ENCODE peak calls at places on chromosomes 2 and 18, in four cellular contexts. B is psoas muscle, I is fibroblast of mammary gland, S is transverse colon. O is an unnamed sample.

GRCh38 chr2:144759746-144760145 is 239.8 kb upstream of the ZEB2 start:
- DNase-seq in B (no peak), I (no peak), S (no peak), O (no peak)

GRCh38 chr2:237201461-237202287 is 116.0 kb downstream of the COPS8 start:
- DNase-seq in B (peak), I (peak), S (peak), O (peak)

GRCh38 chr2:79723830-79724229 is 211.0 kb downstream of the CTNNA2 start:
- DNase-seq in B (no peak), I (peak), S (no peak), O (no peak)

GRCh38 chr2:150144546-150145305 is 342.7 kb downstream of the RND3 start:
- DNase-seq in B (no peak), I (peak), S (no peak), O (no peak)

GRCh38 chr18:46622999-46623398 is 34.0 kb downstream of the LOXHD1 start:
- DNase-seq in B (no peak), I (peak), S (no peak), O (no peak)

GRCh38 chr2:144217853-144218633 is 301.9 kb downstream of the ZEB2 start:
- DNase-seq in B (no peak), I (peak), S (no peak), O (no peak)

GRCh38 chr2:42167458-42167857 is 1.7 kb upstream of the EML4 start:
- DNase-seq in B (no peak), I (no peak), S (no peak), O (no peak)

GRCh38 chr2:81872043-81872442 is 1567.5 kb upstream of the LRRTM1 start:
- DNase-seq in B (no peak), I (no peak), S (no peak), O (no peak)

GRCh38 chr2:28552045-28552823 is 56.4 kb downstream of the PLB1 start:
- DNase-seq in B (no peak), I (peak), S (no peak), O (no peak)

GRCh38 chr18:63427566-63427965 is 5.3 kb upstream of the VPS4B start:
- DNase-seq in B (no peak), I (no peak), S (peak), O (peak)

GRCh38 chr18:22337878-22338277 is 79.8 kb downstream of the CTAGE1 start:
- DNase-seq in B (no peak), I (no peak), S (no peak), O (no peak)

GRCh38 chr2:96860065-96861029 is 2.5 kb upstream of the ANKRD39 start:
- DNase-seq in B (peak), I (no peak), S (no peak), O (no peak)

GRCh38 chr18:22739789-22740188 is 193.3 kb upstream of the RBBP8 start:
- DNase-seq in B (no peak), I (no peak), S (no peak), O (no peak)

GRCh38 chr2:26632624-26633185 is 8.5 kb downstream of the CIB4 start:
- DNase-seq in B (no peak), I (no peak), S (no peak), O (no peak)

GRCh38 chr2:162297925-162298552 is 20.4 kb downstream of the IFIH1 start:
- DNase-seq in B (no peak), I (peak), S (peak), O (peak)

GRCh38 chr2:130823886-130824491 is 12.7 kb upstream of the ARHGEF4 start:
- DNase-seq in B (no peak), I (no peak), S (no peak), O (no peak)

GRCh38 chr2:68742638-68743037 is 8.0 kb downstream of the ARHGAP25 start:
- DNase-seq in B (no peak), I (no peak), S (no peak), O (no peak)

GRCh38 chr2:201972621-201973255 is 60.9 kb upstream of the FZD7 start:
- DNase-seq in B (no peak), I (no peak), S (no peak), O (no peak)
- H3K4me3 ChIP-seq in B (no peak), I (no peak), S (no peak), O (no peak)

DNA sequence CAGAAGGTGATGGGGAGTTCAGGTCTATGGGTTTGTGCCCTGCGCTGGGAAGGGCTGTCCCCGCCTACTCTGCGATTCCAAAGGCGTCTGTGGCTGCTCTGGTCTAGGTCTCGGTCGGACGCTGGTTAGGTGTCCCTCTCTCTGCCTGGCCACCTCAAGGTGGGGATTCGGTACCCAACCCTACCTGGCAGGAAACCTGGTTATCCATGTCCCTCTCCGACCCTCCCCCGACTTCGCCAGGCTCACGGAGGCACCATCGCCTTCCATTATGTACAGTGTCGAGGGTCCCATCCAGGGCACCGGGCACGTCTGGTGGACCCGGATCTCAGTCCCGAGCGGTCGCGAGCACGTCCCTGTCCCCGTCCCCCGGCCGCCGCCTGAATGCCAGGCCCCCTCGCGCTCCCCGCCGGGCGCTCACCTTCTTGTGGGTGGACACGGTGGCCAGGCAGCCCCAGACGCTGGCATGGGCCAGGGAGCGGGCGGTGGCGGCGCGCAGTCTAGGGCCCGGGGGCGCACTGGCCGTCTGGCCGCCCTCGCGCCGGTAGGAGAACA is 628 bp downstream of the CREG2 start:
- DNase-seq in B (no peak), I (no peak), S (no peak), O (peak)
- H3K4me3 ChIP-seq in B (peak), I (no peak), S (peak), O (peak)

GRCh38 chr2:222752731-222753130 is 81.3 kb downstream of the MOGAT1 start:
- DNase-seq in B (no peak), I (no peak), S (no peak), O (no peak)
- H3K4me3 ChIP-seq in B (no peak), I (no peak), S (no peak), O (no peak)

GRCh38 chr2:231387904-231388724 is 7.4 kb upstream of the B3GNT7 start:
- DNase-seq in B (peak), I (peak), S (no peak), O (no peak)
- H3K4me3 ChIP-seq in B (no peak), I (no peak), S (no peak), O (no peak)

DNA sequence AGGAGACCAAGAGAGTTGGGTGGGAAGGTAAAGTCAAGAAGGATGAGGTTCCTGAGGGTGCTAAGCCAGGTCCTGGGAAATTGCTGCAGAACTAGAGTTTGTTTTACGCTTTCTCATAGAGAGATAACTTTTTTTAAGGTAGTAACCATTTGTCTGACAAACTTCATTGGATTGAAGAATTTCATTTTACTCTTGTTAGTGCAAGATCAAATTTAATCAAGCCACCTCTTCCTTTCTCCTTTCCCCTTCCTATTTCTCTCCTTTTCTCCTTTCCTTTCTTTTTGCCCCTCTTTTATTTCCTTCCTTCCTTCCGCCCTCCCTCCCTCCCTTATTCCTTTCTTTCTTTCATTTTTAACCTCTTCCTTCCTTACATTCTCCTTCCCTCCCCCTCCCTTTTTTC is 65.4 kb downstream of the RDH14 start:
- DNase-seq in B (no peak), I (no peak), S (no peak), O (no peak)
- H3K4me3 ChIP-seq in B (no peak), I (no peak), S (no peak), O (no peak)

GRCh38 chr2:5672749-5673147 is 19.4 kb upstream of the SOX11 start:
- DNase-seq in B (no peak), I (no peak), S (no peak), O (no peak)
- H3K4me3 ChIP-seq in B (no peak), I (no peak), S (no peak), O (no peak)

GRCh38 chr2:151543898-151544297 is 134.2 kb downstream of the RIF1 start:
- DNase-seq in B (no peak), I (peak), S (no peak), O (no peak)

GRCh38 chr2:151549191-151549590 is 139.5 kb downstream of the RIF1 start:
- DNase-seq in B (no peak), I (no peak), S (no peak), O (no peak)

GRCh38 chr2:151544449-151544848 is 134.7 kb downstream of the RIF1 start:
- DNase-seq in B (no peak), I (peak), S (no peak), O (no peak)
- H3K4me3 ChIP-seq in B (no peak), I (no peak), S (no peak), O (no peak)

GRCh38 chr18:13461488-13461887 is 242.9 kb downstream of the LDLRAD4 start:
- DNase-seq in B (no peak), I (no peak), S (no peak), O (no peak)
- H3K4me3 ChIP-seq in B (no peak), I (no peak), S (no peak), O (no peak)

GRCh38 chr2:136863874-136864273 is 98.5 kb downstream of the THSD7B start:
- DNase-seq in B (no peak), I (no peak), S (no peak), O (no peak)
- H3K4me3 ChIP-seq in B (no peak), I (no peak), S (no peak), O (no peak)

O was measured in lower leg skin.